ENCODE peak calls at places on chromosomes 13 and 19, in ten cellular contexts. One of them, this sample, is unnamed.

GRCh38 chr19:55158423-55158822 is 891 bp upstream of the TNNI3 start:
- DNase-seq in right cardiac atrium: no peak
- DNase-seq in transverse colon: no peak
- DNase-seq in left colon: no peak
- DNase-seq in AG09319: no peak
- DNase-seq in T-helper 2 cell: no peak
- DNase-seq in IMR-90: no peak
- DNase-seq in DMS 273 treated with DMSO at 0.1 percent for 48 hours: no peak
- DNase-seq in RCC 7860: no peak
- DNase-seq in A549: no peak
- DNase-seq in this sample: no peak

GRCh38 chr19:48967346-48968178 is 2.5 kb downstream of the FTL start:
- DNase-seq in right cardiac atrium: no peak
- DNase-seq in transverse colon: peak; percentile 42
- DNase-seq in left colon: peak; percentile 69
- DNase-seq in AG09319: peak; percentile 56
- DNase-seq in T-helper 2 cell: no peak
- DNase-seq in IMR-90: peak; percentile 67
- DNase-seq in DMS 273 treated with DMSO at 0.1 percent for 48 hours: no peak
- DNase-seq in RCC 7860: no peak
- DNase-seq in A549: peak; percentile 60
- DNase-seq in this sample: no peak

GRCh38 chr19:10368101-10368803 is 12.1 kb downstream of the TYK2 start:
- DNase-seq in right cardiac atrium: no peak
- DNase-seq in transverse colon: no peak
- DNase-seq in left colon: no peak
- DNase-seq in AG09319: no peak
- DNase-seq in T-helper 2 cell: no peak
- DNase-seq in IMR-90: no peak
- DNase-seq in DMS 273 treated with DMSO at 0.1 percent for 48 hours: no peak
- DNase-seq in RCC 7860: no peak
- DNase-seq in A549: no peak
- DNase-seq in this sample: no peak

GRCh38 chr19:10009269-10009665 is 1.0 kb downstream of the COL5A3 start:
- DNase-seq in right cardiac atrium: peak; percentile 85
- DNase-seq in transverse colon: peak; percentile 59
- DNase-seq in left colon: no peak
- DNase-seq in AG09319: no peak
- DNase-seq in T-helper 2 cell: no peak
- DNase-seq in IMR-90: peak; percentile 92
- DNase-seq in DMS 273 treated with DMSO at 0.1 percent for 48 hours: no peak
- DNase-seq in RCC 7860: no peak
- DNase-seq in A549: no peak
- DNase-seq in this sample: no peak

GRCh38 chr13:95160112-95160906 is 140.9 kb downstream of the ABCC4 start:
- DNase-seq in right cardiac atrium: no peak
- DNase-seq in transverse colon: no peak
- DNase-seq in left colon: no peak
- DNase-seq in AG09319: peak; percentile 4
- DNase-seq in T-helper 2 cell: no peak
- DNase-seq in IMR-90: peak; percentile 72
- DNase-seq in DMS 273 treated with DMSO at 0.1 percent for 48 hours: no peak
- DNase-seq in RCC 7860: no peak
- DNase-seq in A549: no peak
- DNase-seq in this sample: no peak

GRCh38 chr19:29277107-29277506 is 64.2 kb upstream of the UQCRFS1 start:
- DNase-seq in right cardiac atrium: no peak
- DNase-seq in transverse colon: peak; percentile 17
- DNase-seq in left colon: no peak
- DNase-seq in AG09319: no peak
- DNase-seq in T-helper 2 cell: no peak
- DNase-seq in IMR-90: no peak
- DNase-seq in DMS 273 treated with DMSO at 0.1 percent for 48 hours: no peak
- DNase-seq in RCC 7860: no peak
- DNase-seq in A549: no peak
- DNase-seq in this sample: peak; percentile 45

GRCh38 chr19:35689836-35690235 is 14.5 kb upstream of the ZBTB32 start:
- DNase-seq in right cardiac atrium: no peak
- DNase-seq in transverse colon: no peak
- DNase-seq in left colon: no peak
- DNase-seq in AG09319: no peak
- DNase-seq in T-helper 2 cell: no peak
- DNase-seq in IMR-90: no peak
- DNase-seq in DMS 273 treated with DMSO at 0.1 percent for 48 hours: no peak
- DNase-seq in RCC 7860: no peak
- DNase-seq in A549: no peak
- DNase-seq in this sample: no peak

GRCh38 chr13:23901365-23901764 is 4.1 kb upstream of the C1QTNF9B start:
- DNase-seq in right cardiac atrium: no peak
- DNase-seq in transverse colon: no peak
- DNase-seq in left colon: no peak
- DNase-seq in AG09319: no peak
- DNase-seq in T-helper 2 cell: no peak
- DNase-seq in IMR-90: peak; percentile 61
- DNase-seq in DMS 273 treated with DMSO at 0.1 percent for 48 hours: no peak
- DNase-seq in RCC 7860: no peak
- DNase-seq in A549: no peak
- DNase-seq in this sample: no peak

GRCh38 chr13:56351041-56351440 is 789.7 kb upstream of the PRR20A start:
- DNase-seq in right cardiac atrium: no peak
- DNase-seq in transverse colon: no peak
- DNase-seq in left colon: no peak
- DNase-seq in AG09319: no peak
- DNase-seq in T-helper 2 cell: no peak
- DNase-seq in IMR-90: no peak
- DNase-seq in DMS 273 treated with DMSO at 0.1 percent for 48 hours: no peak
- DNase-seq in RCC 7860: peak; percentile 36
- DNase-seq in A549: no peak
- DNase-seq in this sample: no peak

GRCh38 chr19:55345818-55346724 is 6.4 kb downstream of the KMT5C start:
- DNase-seq in right cardiac atrium: peak; percentile 69
- DNase-seq in transverse colon: peak; percentile 72
- DNase-seq in left colon: peak; percentile 66
- DNase-seq in AG09319: no peak
- DNase-seq in T-helper 2 cell: no peak
- DNase-seq in IMR-90: no peak
- DNase-seq in DMS 273 treated with DMSO at 0.1 percent for 48 hours: peak; percentile 20
- DNase-seq in RCC 7860: no peak
- DNase-seq in A549: no peak
- DNase-seq in this sample: no peak

GRCh38 chr19:48484247-48484893 is 15.2 kb downstream of the CYTH2 start:
- DNase-seq in right cardiac atrium: no peak
- DNase-seq in transverse colon: no peak
- DNase-seq in left colon: no peak
- DNase-seq in AG09319: no peak
- DNase-seq in T-helper 2 cell: no peak
- DNase-seq in IMR-90: no peak
- DNase-seq in DMS 273 treated with DMSO at 0.1 percent for 48 hours: no peak
- DNase-seq in RCC 7860: no peak
- DNase-seq in A549: no peak
- DNase-seq in this sample: no peak

GRCh38 chr13:24052547-24052981 is 108.0 kb upstream of the SPATA13 start:
- DNase-seq in right cardiac atrium: no peak
- DNase-seq in transverse colon: peak; percentile 15
- DNase-seq in left colon: no peak
- DNase-seq in AG09319: no peak
- DNase-seq in T-helper 2 cell: no peak
- DNase-seq in IMR-90: peak; percentile 30
- DNase-seq in DMS 273 treated with DMSO at 0.1 percent for 48 hours: no peak
- DNase-seq in RCC 7860: no peak
- DNase-seq in A549: no peak
- DNase-seq in this sample: no peak

GRCh38 chr13:61350351-61350750 is 65.3 kb downstream of the PCDH20 start:
- DNase-seq in right cardiac atrium: no peak
- DNase-seq in transverse colon: no peak
- DNase-seq in left colon: no peak
- DNase-seq in AG09319: no peak
- DNase-seq in T-helper 2 cell: no peak
- DNase-seq in IMR-90: no peak
- DNase-seq in DMS 273 treated with DMSO at 0.1 percent for 48 hours: no peak
- DNase-seq in RCC 7860: peak; percentile 25
- DNase-seq in A549: no peak
- DNase-seq in this sample: no peak

GRCh38 chr19:3336680-3337523 is 29.5 kb upstream of the NFIC start:
- DNase-seq in right cardiac atrium: peak; percentile 91
- DNase-seq in transverse colon: peak; percentile 94
- DNase-seq in left colon: peak; percentile 97
- DNase-seq in AG09319: no peak
- DNase-seq in T-helper 2 cell: no peak
- DNase-seq in IMR-90: peak; percentile 48
- DNase-seq in DMS 273 treated with DMSO at 0.1 percent for 48 hours: peak; percentile 43
- DNase-seq in RCC 7860: peak; percentile 87
- DNase-seq in A549: no peak
- DNase-seq in this sample: no peak

GRCh38 chr19:30881281-30881680 is 468.0 kb downstream of the TSHZ3 start:
- DNase-seq in right cardiac atrium: no peak
- DNase-seq in transverse colon: no peak
- DNase-seq in left colon: no peak
- DNase-seq in AG09319: no peak
- DNase-seq in T-helper 2 cell: no peak
- DNase-seq in IMR-90: no peak
- DNase-seq in DMS 273 treated with DMSO at 0.1 percent for 48 hours: no peak
- DNase-seq in RCC 7860: no peak
- DNase-seq in A549: no peak
- DNase-seq in this sample: no peak

GRCh38 chr13:111265701-111266035 is 54.8 kb upstream of the TEX29 start:
- DNase-seq in right cardiac atrium: no peak
- DNase-seq in transverse colon: no peak
- DNase-seq in left colon: no peak
- DNase-seq in AG09319: no peak
- DNase-seq in T-helper 2 cell: no peak
- DNase-seq in IMR-90: no peak
- DNase-seq in DMS 273 treated with DMSO at 0.1 percent for 48 hours: no peak
- DNase-seq in RCC 7860: no peak
- DNase-seq in A549: no peak
- DNase-seq in this sample: no peak

GRCh38 chr13:94352057-94352456 is 127.4 kb downstream of the DCT start:
- DNase-seq in right cardiac atrium: no peak
- DNase-seq in transverse colon: no peak
- DNase-seq in left colon: no peak
- DNase-seq in AG09319: no peak
- DNase-seq in T-helper 2 cell: no peak
- DNase-seq in IMR-90: peak; percentile 31
- DNase-seq in DMS 273 treated with DMSO at 0.1 percent for 48 hours: no peak
- DNase-seq in RCC 7860: peak; percentile 16
- DNase-seq in A549: no peak
- DNase-seq in this sample: no peak